ENCODE peak calls at places on chromosomes 2 and 18, in six cellular contexts. M is mesendoderm, G is HepG2, D is GM23248, B is kidney, U is Karpas-422. Y is an unnamed sample.

GRCh38 chr2:63124209-63124608 is 73.6 kb downstream of the OTX1 start:
- DNase-seq in U (no peak), M (no peak), D (peak), G (no peak), B (no peak), Y (no peak)

GRCh38 chr2:12844511-12844910 is 127.8 kb downstream of the TRIB2 start:
- DNase-seq in G (no peak), B (no peak), D (peak), M (no peak), U (no peak), Y (no peak)

GRCh38 chr2:22336414-22336813 is 1048.6 kb upstream of the KLHL29 start:
- DNase-seq in D (no peak), U (no peak), M (no peak), B (no peak), G (no peak), Y (no peak)

GRCh38 chr2:162090109-162090508 is 16.1 kb upstream of the DPP4 start:
- DNase-seq in M (no peak), U (no peak), B (no peak), G (no peak), D (peak), Y (no peak)

GRCh38 chr2:134738150-134738865 is 19.5 kb upstream of the TMEM163 start:
- DNase-seq in M (no peak), D (no peak), G (no peak), B (no peak), U (peak), Y (peak)

GRCh38 chr2:20577495-20578235 is 73.2 kb downstream of the HS1BP3 start:
- DNase-seq in U (no peak), G (no peak), M (no peak), D (peak), B (peak), Y (peak)

GRCh38 chr2:17300141-17300540 is 218.1 kb downstream of the RAD51AP2 start:
- DNase-seq in B (no peak), D (peak), M (no peak), U (no peak), G (no peak), Y (peak)

GRCh38 chr2:215358312-215358845 is 46.5 kb downstream of the ATIC start:
- DNase-seq in U (no peak), B (no peak), D (peak), G (no peak), M (no peak), Y (no peak)

GRCh38 chr2:196607073-196607472 is 32.4 kb upstream of the CCDC150 start:
- DNase-seq in G (no peak), D (peak), B (no peak), M (peak), U (no peak), Y (no peak)

GRCh38 chr2:237290249-237290648 is 123.7 kb downstream of the COL6A3 start:
- DNase-seq in U (no peak), G (no peak), D (peak), B (peak), M (no peak), Y (no peak)

GRCh38 chr2:237291138-237291792 is 122.7 kb downstream of the COL6A3 start:
- DNase-seq in B (peak), D (peak), M (peak), U (no peak), G (peak), Y (peak)

GRCh38 chr2:237289134-237289533 is 124.8 kb downstream of the COL6A3 start:
- DNase-seq in B (no peak), G (no peak), U (no peak), D (no peak), M (no peak), Y (no peak)

GRCh38 chr2:237283136-237283928 is 130.6 kb downstream of the COL6A3 start:
- DNase-seq in U (no peak), B (no peak), D (peak), G (no peak), M (no peak), Y (peak)

DNA sequence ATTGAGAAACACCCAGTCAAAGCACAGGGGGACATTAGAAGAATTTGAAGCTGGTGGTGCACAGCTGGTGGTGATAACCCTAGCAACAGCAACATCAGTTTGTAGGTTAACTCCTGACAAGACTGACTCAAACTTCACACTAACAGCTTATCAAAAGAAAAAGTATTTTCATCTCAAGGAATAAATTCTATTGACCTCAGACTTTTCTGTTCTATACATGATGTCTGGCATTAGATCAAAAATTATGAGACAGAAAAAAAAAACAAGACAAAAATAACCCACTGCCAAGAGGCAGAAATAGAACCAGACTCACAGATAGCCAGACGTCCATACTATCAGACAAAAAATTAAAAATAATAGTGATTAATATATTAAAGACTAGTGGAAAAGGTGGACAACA is 126.1 kb downstream of the COL6A3 start:
- DNase-seq in G (no peak), D (no peak), M (no peak), B (no peak), U (no peak), Y (no peak)
- H3K4me3 ChIP-seq in G (no peak), D (no peak), M (no peak), B (no peak), U (no peak), Y (no peak)

DNA sequence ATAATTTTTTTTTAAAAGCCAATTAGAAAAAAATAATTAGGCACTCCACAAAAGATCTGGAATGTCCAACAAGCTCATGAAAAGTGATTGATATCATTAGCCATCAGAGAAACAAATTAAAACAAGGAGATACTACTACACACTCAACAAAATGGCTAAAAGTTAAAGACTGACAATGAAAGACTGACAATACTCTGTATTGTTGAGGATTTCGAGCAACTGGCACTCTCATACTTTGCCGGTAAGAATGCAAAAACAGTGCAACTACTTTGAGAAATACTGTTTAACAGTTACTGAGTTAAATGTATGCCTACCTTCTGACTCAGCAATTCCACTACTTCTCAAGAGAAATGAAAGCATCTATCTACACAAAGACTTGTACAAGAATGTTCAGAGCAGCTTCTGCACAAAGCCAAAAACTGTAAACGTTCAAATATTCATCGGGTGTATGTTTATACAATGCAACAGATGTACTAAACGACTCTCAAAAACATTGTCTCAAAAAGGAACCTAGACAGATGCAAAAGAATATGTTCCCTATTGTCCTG is 1.9 kb downstream of the INO80C start:
- DNase-seq in M (no peak), U (no peak), B (no peak), G (no peak), D (peak), Y (peak)
- H3K9ac ChIP-seq in M (no peak), U (peak), B (no peak), G (no peak), D (no peak), Y (no peak)

DNA sequence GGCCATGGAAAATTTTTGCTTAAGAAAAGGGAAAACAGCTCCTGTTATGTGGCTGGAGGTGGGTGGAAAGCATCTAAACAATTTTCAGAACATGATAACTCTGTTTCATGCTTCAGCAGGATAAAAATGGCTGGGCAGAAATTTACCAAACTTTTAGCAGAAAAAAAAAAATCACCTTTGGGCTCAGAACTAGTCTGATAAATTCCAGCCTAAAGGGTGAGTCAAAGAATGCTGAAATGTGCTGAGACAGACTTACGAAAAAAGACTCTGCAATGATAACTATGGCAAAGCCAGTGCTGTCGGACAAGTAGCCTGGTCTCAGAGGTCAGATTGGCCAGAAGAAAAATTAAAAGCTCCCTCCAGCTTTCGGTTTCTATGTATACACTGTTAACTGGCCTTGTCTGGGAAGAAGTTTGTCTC is 123.6 kb downstream of the LRATD1 start:
- DNase-seq in G (no peak), U (no peak), D (peak), M (no peak), B (no peak), Y (peak)
- H3K4me3 ChIP-seq in G (no peak), U (no peak), D (peak), M (no peak), B (no peak), Y (no peak)

GRCh38 chr18:25282922-25283703 is 68.9 kb downstream of the ZNF521 start:
- DNase-seq in D (no peak), G (no peak), B (no peak), U (no peak), M (no peak), Y (no peak)

GRCh38 chr18:25283769-25284168 is 68.2 kb downstream of the ZNF521 start:
- DNase-seq in D (no peak), B (no peak), M (no peak), U (no peak), G (no peak), Y (no peak)

GRCh38 chr18:25284861-25285574 is 66.9 kb downstream of the ZNF521 start:
- DNase-seq in D (peak), U (no peak), M (peak), G (no peak), B (no peak), Y (peak)

GRCh38 chr18:25282282-25282681 is 69.7 kb downstream of the ZNF521 start:
- DNase-seq in G (no peak), D (no peak), U (no peak), M (no peak), B (peak), Y (no peak)

DNA sequence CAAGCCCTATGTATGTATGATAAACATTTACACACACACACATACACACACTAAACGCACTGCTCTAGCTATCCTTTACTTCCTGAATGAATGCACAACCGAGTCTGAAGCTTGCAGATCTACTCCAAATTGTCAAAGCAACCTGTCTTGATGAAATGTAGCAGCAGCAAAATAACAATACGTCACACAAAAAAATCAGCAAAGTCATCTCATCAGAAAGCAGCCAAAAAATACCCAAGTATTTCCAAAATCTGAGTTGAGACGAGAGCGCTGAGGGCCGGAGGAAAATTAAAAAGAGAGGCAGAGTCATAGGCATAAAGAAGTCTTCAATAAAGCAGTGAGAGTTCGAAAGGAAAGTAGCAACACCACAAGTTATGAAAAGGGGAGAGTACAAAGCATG is 67.7 kb downstream of the ZNF521 start:
- DNase-seq in B (no peak), U (no peak), M (no peak), G (no peak), D (peak), Y (no peak)
- H3K9ac ChIP-seq in B (no peak), U (no peak), M (no peak), G (no peak), D (peak), Y (no peak)

GRCh38 chr2:159758686-159759085 is 39.3 kb downstream of the CD302 start:
- DNase-seq in U (no peak), G (no peak), M (peak), D (peak), B (no peak), Y (peak)
- H3K4me3 ChIP-seq in U (no peak), G (no peak), M (no peak), D (no peak), B (no peak), Y (no peak)

GRCh38 chr2:167333245-167333644 is 445.0 kb downstream of the XIRP2 start:
- DNase-seq in U (no peak), G (no peak), M (peak), B (no peak), D (peak), Y (no peak)

GRCh38 chr2:167332358-167332757 is 444.1 kb downstream of the XIRP2 start:
- DNase-seq in M (peak), B (no peak), D (no peak), G (no peak), U (no peak), Y (no peak)

GRCh38 chr2:167334343-167334742 is 446.1 kb downstream of the XIRP2 start:
- DNase-seq in G (no peak), B (no peak), U (no peak), M (no peak), D (no peak), Y (no peak)

GRCh38 chr2:167335627-167336026 is 447.3 kb downstream of the XIRP2 start:
- DNase-seq in U (no peak), D (no peak), G (no peak), B (no peak), M (peak), Y (peak)

GRCh38 chr2:167331636-167332232 is 443.5 kb downstream of the XIRP2 start:
- DNase-seq in B (peak), D (peak), M (peak), U (peak), G (peak), Y (no peak)
- H3K9ac ChIP-seq in B (no peak), D (no peak), M (no peak), U (no peak), G (no peak), Y (no peak)

DNA sequence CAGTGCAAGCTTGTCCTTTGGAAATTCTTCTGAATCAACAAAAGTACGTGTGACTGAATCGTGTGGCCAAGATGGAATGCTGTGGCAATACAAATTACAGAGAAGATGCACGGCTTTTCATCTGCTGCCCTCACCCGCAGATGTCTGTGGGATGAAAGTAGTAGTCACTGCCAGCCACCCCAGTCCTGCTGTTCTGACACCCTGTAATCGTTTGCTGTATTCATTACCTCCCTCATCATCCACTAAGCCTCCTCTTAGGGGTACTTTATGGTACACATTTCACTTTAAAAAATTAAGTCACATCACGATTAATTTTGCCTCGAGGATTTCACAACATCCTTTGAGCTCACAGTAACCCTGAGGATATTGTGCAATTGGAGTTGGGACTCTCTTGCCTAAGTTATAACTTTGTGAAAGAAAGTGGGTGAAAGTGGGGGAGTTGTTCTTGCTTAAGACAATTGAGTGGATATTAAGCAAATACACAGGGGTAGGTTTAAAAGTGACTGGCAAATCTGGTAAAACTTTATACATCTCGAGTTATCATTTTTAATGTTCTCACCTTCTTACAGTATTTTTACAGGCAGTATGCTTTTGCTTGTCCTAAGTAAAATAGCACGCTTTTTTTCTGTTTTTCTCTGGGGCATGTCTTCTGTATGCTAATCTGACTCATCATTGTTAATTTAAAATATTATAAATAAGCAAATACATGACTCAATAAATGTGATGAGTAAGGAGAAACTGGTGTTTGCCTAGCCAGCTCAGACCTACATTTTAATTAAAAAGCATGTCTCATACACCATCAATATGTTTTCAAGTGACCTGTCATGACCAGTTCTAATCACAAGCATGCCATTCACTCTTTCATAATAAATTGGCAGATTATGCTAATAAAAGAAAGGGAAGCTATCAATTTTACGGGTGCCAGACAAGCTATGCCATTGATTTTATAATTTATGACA is 680.9 kb downstream of the IRS1 start:
- DNase-seq in D (peak), M (no peak), U (no peak), B (no peak), G (peak), Y (peak)
- H3K4me3 ChIP-seq in D (peak), M (no peak), U (no peak), B (no peak), G (peak), Y (no peak)

GRCh38 chr2:221529177-221529942 is 42.7 kb downstream of the EPHA4 start:
- DNase-seq in B (no peak), G (no peak), U (no peak), M (no peak), D (no peak), Y (no peak)
- H3K9ac ChIP-seq in B (no peak), G (no peak), U (no peak), M (no peak), D (peak), Y (no peak)

Y was measured in astrocyte.